ENCODE peak calls at places on chromosomes 12 and 14, in five cellular contexts. One of them, this sample, is unnamed.

GRCh38 chr14:88163731-88164255 is 158.9 kb downstream of the GPR65 start:
- DNase-seq in ELR: no peak
- DNase-seq in sigmoid colon: no peak
- DNase-seq in kidney glomerular epithelial cell: no peak
- DNase-seq in T follicular helper cell: no peak
- DNase-seq in this sample: no peak

GRCh38 chr12:51128905-51129304 is 44.0 kb downstream of the TFCP2 start:
- DNase-seq in ELR: no peak
- DNase-seq in sigmoid colon: no peak
- DNase-seq in kidney glomerular epithelial cell: no peak
- DNase-seq in T follicular helper cell: no peak
- DNase-seq in this sample: no peak

GRCh38 chr14:104651876-104652260 is 37.5 kb upstream of the INF2 start:
- DNase-seq in ELR: no peak
- DNase-seq in sigmoid colon: no peak
- DNase-seq in kidney glomerular epithelial cell: no peak
- DNase-seq in T follicular helper cell: no peak
- DNase-seq in this sample: no peak

GRCh38 chr12:103326190-103326589 is 169.6 kb downstream of the C12orf42 start:
- DNase-seq in ELR: peak; percentile 39
- DNase-seq in sigmoid colon: no peak
- DNase-seq in kidney glomerular epithelial cell: no peak
- DNase-seq in T follicular helper cell: no peak
- DNase-seq in this sample: no peak

GRCh38 chr12:4379410-4379809 is at the start of gene FGF23:
- DNase-seq in ELR: no peak
- DNase-seq in sigmoid colon: no peak
- DNase-seq in kidney glomerular epithelial cell: no peak
- DNase-seq in T follicular helper cell: no peak
- DNase-seq in this sample: peak; percentile 60

GRCh38 chr14:96261772-96262485 is 5.9 kb downstream of the BDKRB1 start:
- DNase-seq in ELR: no peak
- DNase-seq in sigmoid colon: peak; percentile 62
- DNase-seq in kidney glomerular epithelial cell: no peak
- DNase-seq in T follicular helper cell: no peak
- DNase-seq in this sample: no peak

GRCh38 chr12:130702966-130703732 is 12.9 kb downstream of the RIMBP2 start:
- DNase-seq in ELR: no peak
- DNase-seq in sigmoid colon: no peak
- DNase-seq in kidney glomerular epithelial cell: no peak
- DNase-seq in T follicular helper cell: no peak
- DNase-seq in this sample: no peak

GRCh38 chr12:81077686-81078441 is at the start of gene ACSS3:
- DNase-seq in ELR: peak; percentile 6
- DNase-seq in sigmoid colon: peak; percentile 74
- DNase-seq in kidney glomerular epithelial cell: no peak
- DNase-seq in T follicular helper cell: no peak
- DNase-seq in this sample: peak; percentile 73

GRCh38 chr14:50038398-50039119 is 77.8 kb downstream of the VCPKMT start:
- DNase-seq in ELR: peak; percentile 99
- DNase-seq in sigmoid colon: no peak
- DNase-seq in kidney glomerular epithelial cell: peak; percentile 41
- DNase-seq in T follicular helper cell: no peak
- DNase-seq in this sample: no peak

GRCh38 chr12:88063375-88063774 is 34.2 kb upstream of the C12orf50 start:
- DNase-seq in ELR: peak; percentile 32
- DNase-seq in sigmoid colon: no peak
- DNase-seq in kidney glomerular epithelial cell: no peak
- DNase-seq in T follicular helper cell: no peak
- DNase-seq in this sample: no peak

GRCh38 chr12:115710104-115710564 is 567.4 kb downstream of the MED13L start:
- DNase-seq in ELR: peak; percentile 55
- DNase-seq in sigmoid colon: no peak
- DNase-seq in kidney glomerular epithelial cell: no peak
- DNase-seq in T follicular helper cell: no peak
- DNase-seq in this sample: no peak

GRCh38 chr12:33676866-33677265 is 237.2 kb upstream of the SYT10 start:
- DNase-seq in ELR: no peak
- DNase-seq in sigmoid colon: no peak
- DNase-seq in kidney glomerular epithelial cell: no peak
- DNase-seq in T follicular helper cell: no peak
- DNase-seq in this sample: no peak

GRCh38 chr12:109162551-109162950 is 46.2 kb downstream of the ACACB start:
- DNase-seq in ELR: no peak
- DNase-seq in sigmoid colon: peak; percentile 60
- DNase-seq in kidney glomerular epithelial cell: no peak
- DNase-seq in T follicular helper cell: no peak
- DNase-seq in this sample: no peak

GRCh38 chr14:104462651-104463630 is 116.6 kb upstream of the C14orf180 start:
- DNase-seq in ELR: peak; percentile 21
- DNase-seq in sigmoid colon: no peak
- DNase-seq in kidney glomerular epithelial cell: no peak
- DNase-seq in T follicular helper cell: no peak
- DNase-seq in this sample: no peak

GRCh38 chr14:61184117-61184516 is 97.0 kb downstream of the TMEM30B start:
- DNase-seq in ELR: peak; percentile 94
- DNase-seq in sigmoid colon: no peak
- DNase-seq in kidney glomerular epithelial cell: peak; percentile 50
- DNase-seq in T follicular helper cell: no peak
- DNase-seq in this sample: no peak

GRCh38 chr12:123634142-123634561 is 523 bp downstream of the GTF2H3 start:
- DNase-seq in ELR: peak; percentile 26
- DNase-seq in sigmoid colon: no peak
- DNase-seq in kidney glomerular epithelial cell: no peak
- DNase-seq in T follicular helper cell: no peak
- DNase-seq in this sample: no peak

GRCh38 chr12:109461846-109462766 is 15.0 kb downstream of the KCTD10 start:
- DNase-seq in ELR: peak; percentile 91
- DNase-seq in sigmoid colon: peak; percentile 96
- DNase-seq in kidney glomerular epithelial cell: peak; percentile 74
- DNase-seq in T follicular helper cell: no peak
- DNase-seq in this sample: no peak

GRCh38 chr14:89702151-89702936 is 252.2 kb downstream of the EFCAB11 start:
- DNase-seq in ELR: peak; percentile 27
- DNase-seq in sigmoid colon: peak; percentile 73
- DNase-seq in kidney glomerular epithelial cell: no peak
- DNase-seq in T follicular helper cell: no peak
- DNase-seq in this sample: no peak

GRCh38 chr14:105495990-105496830 is 5.2 kb downstream of the TEDC1 start:
- DNase-seq in ELR: no peak
- DNase-seq in sigmoid colon: no peak
- DNase-seq in kidney glomerular epithelial cell: no peak
- DNase-seq in T follicular helper cell: no peak
- DNase-seq in this sample: no peak

GRCh38 chr14:59268011-59268410 is 79.5 kb downstream of the DAAM1 start:
- DNase-seq in ELR: peak; percentile 78
- DNase-seq in sigmoid colon: no peak
- DNase-seq in kidney glomerular epithelial cell: no peak
- DNase-seq in T follicular helper cell: no peak
- DNase-seq in this sample: no peak

This sample was measured in iPS DF 6.9.